ENCODE peak calls at places on chromosomes 16 and 17, in five cellular contexts. W, R, L, N and X are unnamed samples.

GRCh38 chr17:82153295-82153691 is 55.3 kb upstream of the FASN start:
- DNase-seq in L (no peak), R (no peak), W (no peak), N (no peak), X (no peak)

GRCh38 chr16:55056585-55057520 is 126.2 kb downstream of the IRX5 start:
- DNase-seq in L (no peak), R (no peak), N (no peak), W (peak), X (no peak)

GRCh38 chr17:57050303-57050702 is 34.7 kb upstream of the AKAP1 start:
- DNase-seq in N (no peak), R (no peak), W (no peak), L (no peak), X (no peak)

GRCh38 chr17:49290690-49291326 is 60.2 kb upstream of the PHOSPHO1 start:
- DNase-seq in R (peak), L (no peak), N (no peak), W (peak), X (no peak)

GRCh38 chr16:23082161-23082788 is 67.0 kb downstream of the USP31 start:
- DNase-seq in N (no peak), W (no peak), L (no peak), R (peak), X (no peak)

GRCh38 chr17:7253082-7253481 is 1.1 kb downstream of the ELP5 start:
- DNase-seq in L (no peak), W (no peak), N (no peak), R (no peak), X (no peak)

GRCh38 chr16:57575468-57576277 is 33.2 kb downstream of the ADGRG5 start:
- DNase-seq in N (no peak), L (no peak), W (no peak), R (no peak), X (no peak)

GRCh38 chr16:58019866-58020538 is 5.6 kb upstream of the MMP15 start:
- DNase-seq in N (no peak), R (no peak), W (no peak), L (no peak), X (no peak)

GRCh38 chr16:58127634-58128033 is 1.5 kb downstream of the CFAP20 start:
- DNase-seq in R (no peak), N (no peak), W (no peak), L (no peak), X (no peak)

GRCh38 chr17:50123649-50124349 is 6.2 kb downstream of the SAMD14 start:
- DNase-seq in W (no peak), L (no peak), R (no peak), N (no peak), X (no peak)

GRCh38 chr16:1859650-1860049 is 12.3 kb downstream of the MEIOB start:
- DNase-seq in W (no peak), R (no peak), N (no peak), L (no peak), X (no peak)

GRCh38 chr17:49890852-49891251 is 43.0 kb upstream of the TAC4 start:
- DNase-seq in W (no peak), R (no peak), N (no peak), L (no peak), X (no peak)

GRCh38 chr17:60087882-60088669 is 9.4 kb upstream of the HEATR6 start:
- DNase-seq in L (no peak), N (no peak), R (peak), W (no peak), X (no peak)

GRCh38 chr17:49556183-49556943 is 19.3 kb upstream of the NXPH3 start:
- DNase-seq in L (peak), N (peak), R (peak), W (peak), X (peak)

GRCh38 chr17:57783338-57783742 is 38.2 kb upstream of the CCDC182 start:
- DNase-seq in R (peak), L (peak), N (peak), W (peak), X (peak)

GRCh38 chr17:49815761-49816281 is 27.3 kb downstream of the KAT7 start:
- DNase-seq in W (no peak), N (no peak), R (no peak), L (no peak), X (no peak)

GRCh38 chr17:39219647-39220154 is 6.0 kb downstream of the STAC2 start:
- DNase-seq in L (no peak), N (no peak), R (no peak), W (no peak), X (no peak)

GRCh38 chr16:29849505-29849904 is 13.5 kb downstream of the CDIPT start:
- DNase-seq in L (no peak), R (no peak), W (no peak), N (no peak), X (no peak)

GRCh38 chr17:8312726-8313600 is 2.9 kb downstream of the ARHGEF15 start:
- DNase-seq in R (no peak), W (no peak), L (no peak), N (no peak), X (no peak)

GRCh38 chr17:9926150-9926804 is 21.2 kb upstream of the RCVRN start:
- DNase-seq in N (no peak), R (no peak), W (no peak), L (no peak), X (no peak)

GRCh38 chr17:42917236-42917603 is 16.6 kb downstream of the G6PC1 start:
- DNase-seq in W (no peak), R (no peak), L (no peak), N (no peak), X (no peak)